ENCODE peak calls at places on chromosomes 1 and 21, in eight cellular contexts. F, I, J, V, W, R, H and O are unnamed samples.

GRCh38 chr1:8373547-8374270 is 55.8 kb downstream of the SLC45A1 start:
- DNase-seq in W (no peak), V (peak; percentile 76), F (no peak), R (no peak), H (no peak), I (peak; percentile 87), J (no peak), O (peak; percentile 63)

GRCh38 chr21:32281531-32281930 is 2.7 kb upstream of the MIS18A start:
- DNase-seq in W (no peak), F (no peak), R (no peak), H (no peak), J (no peak), V (no peak), I (no peak), O (no peak)

GRCh38 chr1:202680586-202681352 is 29.5 kb downstream of the SYT2 start:
- DNase-seq in W (no peak), I (no peak), J (no peak), R (no peak), V (no peak), F (no peak), H (no peak), O (no peak)

GRCh38 chr1:197838836-197839235 is 63.6 kb upstream of the DENND1B start:
- DNase-seq in F (no peak), I (no peak), R (no peak), W (no peak), J (no peak), H (no peak), V (no peak), O (peak; percentile 76)

GRCh38 chr1:192263436-192263835 is 53.4 kb upstream of the RGS21 start:
- DNase-seq in F (no peak), R (no peak), J (peak; percentile 99), I (no peak), V (no peak), W (no peak), H (no peak), O (peak; percentile 46)

GRCh38 chr1:179190861-179191260 is 38.6 kb downstream of the ABL2 start:
- DNase-seq in W (no peak), R (no peak), J (peak; percentile 66), F (no peak), V (no peak), I (no peak), H (no peak), O (no peak)

GRCh38 chr1:169105434-169106094 is 926 bp upstream of the ATP1B1 start:
- DNase-seq in J (no peak), F (peak; percentile 37), I (peak; percentile 54), R (peak; percentile 78), V (peak; percentile 94), W (no peak), H (peak; percentile 88), O (peak; percentile 57)

GRCh38 chr1:119367332-119368124 is 1.1 kb upstream of the HAO2 start:
- DNase-seq in W (no peak), I (no peak), H (peak; percentile 6), F (no peak), V (no peak), R (no peak), J (peak; percentile 80), O (peak; percentile 57)

GRCh38 chr1:14924455-14925325 is 228.9 kb upstream of the TMEM51 start:
- DNase-seq in H (no peak), V (peak; percentile 69), R (peak; percentile 73), J (no peak), W (no peak), F (no peak), I (no peak), O (peak; percentile 59)